ENCODE peak calls at places on chromosomes 7 and 10, in six cellular contexts. B is fibroblast of villous mesenchyme, P is ovary, R is astrocyte of the cerebellum, H is Peyer's patch, V is coronary artery. L is an unnamed sample.

GRCh38 chr7:150950496-150951180 is 27.5 kb downstream of the KCNH2 start:
- DNase-seq in B (no peak), P (peak), R (no peak), H (peak), V (no peak), L (no peak)

GRCh38 chr7:116356979-116357378 is 142.6 kb upstream of the CAV2 start:
- DNase-seq in H (no peak), V (no peak), R (no peak), B (peak), P (no peak), L (no peak)

GRCh38 chr7:34281260-34281659 is 375.9 kb downstream of the BMPER start:
- DNase-seq in H (no peak), B (no peak), V (no peak), P (no peak), R (no peak), L (no peak)

GRCh38 chr7:93245525-93246432 is 13.6 kb downstream of the VPS50 start:
- DNase-seq in B (peak), R (peak), H (no peak), P (no peak), V (no peak), L (no peak)

GRCh38 chr10:79103585-79103984 is 34.8 kb downstream of the ZMIZ1 start:
- DNase-seq in P (no peak), R (no peak), B (no peak), H (no peak), V (no peak), L (no peak)

GRCh38 chr10:3401491-3401938 is 228.9 kb upstream of the PITRM1 start:
- DNase-seq in B (peak), R (peak), H (no peak), P (no peak), V (no peak), L (no peak)

GRCh38 chr7:140541513-140542192 is 62.3 kb upstream of the MKRN1 start:
- DNase-seq in R (peak), H (peak), B (peak), P (peak), V (no peak), L (peak)

GRCh38 chr7:84274029-84274638 is 79.5 kb upstream of the SEMA3A start:
- DNase-seq in H (no peak), V (no peak), P (no peak), R (no peak), B (no peak), L (no peak)

GRCh38 chr10:98445200-98445812 is 1.4 kb downstream of the HPS1 start:
- DNase-seq in H (no peak), V (no peak), P (no peak), R (no peak), B (no peak), L (no peak)

GRCh38 chr10:75187961-75188426 is 22.6 kb upstream of the VDAC2 start:
- DNase-seq in P (no peak), H (peak), V (no peak), B (peak), R (peak), L (no peak)

GRCh38 chr7:154339169-154339568 is 287.0 kb downstream of the DPP6 start:
- DNase-seq in V (no peak), H (no peak), R (no peak), B (no peak), P (no peak), L (no peak)

GRCh38 chr10:19638173-19638872 is 177.9 kb upstream of the PLXDC2 start:
- DNase-seq in V (no peak), R (peak), B (peak), P (no peak), H (peak), L (peak)

GRCh38 chr10:114271014-114271778 is 32.1 kb downstream of the VWA2 start:
- DNase-seq in B (no peak), R (peak), H (peak), V (no peak), P (no peak), L (no peak)

GRCh38 chr10:113060221-113061053 is 110.4 kb downstream of the TCF7L2 start:
- DNase-seq in H (no peak), V (no peak), B (peak), P (no peak), R (no peak), L (no peak)

GRCh38 chr7:100971111-100972001 is 2.0 kb downstream of the MUC12 start:
- DNase-seq in P (no peak), B (no peak), H (no peak), V (no peak), R (no peak), L (no peak)

GRCh38 chr10:95260397-95260881 is 30.4 kb downstream of the PDLIM1 start:
- DNase-seq in H (no peak), R (peak), V (no peak), B (peak), P (no peak), L (peak)

GRCh38 chr10:45155784-45156183 is 155.1 kb downstream of the ZNF22 start:
- DNase-seq in B (no peak), P (no peak), H (no peak), R (no peak), V (no peak), L (no peak)

GRCh38 chr7:30815016-30815854 is 44.0 kb downstream of the MINDY4 start:
- DNase-seq in V (peak), R (no peak), H (no peak), P (no peak), B (no peak), L (no peak)

GRCh38 chr10:24277277-24277676 is 68.3 kb downstream of the KIAA1217 start:
- DNase-seq in P (no peak), B (no peak), R (no peak), H (no peak), V (no peak), L (no peak)

GRCh38 chr10:49280001-49280408 is 19.0 kb upstream of the C10orf71 start:
- DNase-seq in B (no peak), R (no peak), P (no peak), H (no peak), V (no peak), L (no peak)

GRCh38 chr7:47227762-47228177 is 354.1 kb downstream of the TNS3 start:
- DNase-seq in R (peak), B (peak), P (no peak), V (no peak), H (no peak), L (peak)

GRCh38 chr7:51101111-51101757 is 215.4 kb downstream of the COBL start:
- DNase-seq in H (no peak), V (no peak), P (no peak), R (no peak), B (no peak), L (no peak)

DNA sequence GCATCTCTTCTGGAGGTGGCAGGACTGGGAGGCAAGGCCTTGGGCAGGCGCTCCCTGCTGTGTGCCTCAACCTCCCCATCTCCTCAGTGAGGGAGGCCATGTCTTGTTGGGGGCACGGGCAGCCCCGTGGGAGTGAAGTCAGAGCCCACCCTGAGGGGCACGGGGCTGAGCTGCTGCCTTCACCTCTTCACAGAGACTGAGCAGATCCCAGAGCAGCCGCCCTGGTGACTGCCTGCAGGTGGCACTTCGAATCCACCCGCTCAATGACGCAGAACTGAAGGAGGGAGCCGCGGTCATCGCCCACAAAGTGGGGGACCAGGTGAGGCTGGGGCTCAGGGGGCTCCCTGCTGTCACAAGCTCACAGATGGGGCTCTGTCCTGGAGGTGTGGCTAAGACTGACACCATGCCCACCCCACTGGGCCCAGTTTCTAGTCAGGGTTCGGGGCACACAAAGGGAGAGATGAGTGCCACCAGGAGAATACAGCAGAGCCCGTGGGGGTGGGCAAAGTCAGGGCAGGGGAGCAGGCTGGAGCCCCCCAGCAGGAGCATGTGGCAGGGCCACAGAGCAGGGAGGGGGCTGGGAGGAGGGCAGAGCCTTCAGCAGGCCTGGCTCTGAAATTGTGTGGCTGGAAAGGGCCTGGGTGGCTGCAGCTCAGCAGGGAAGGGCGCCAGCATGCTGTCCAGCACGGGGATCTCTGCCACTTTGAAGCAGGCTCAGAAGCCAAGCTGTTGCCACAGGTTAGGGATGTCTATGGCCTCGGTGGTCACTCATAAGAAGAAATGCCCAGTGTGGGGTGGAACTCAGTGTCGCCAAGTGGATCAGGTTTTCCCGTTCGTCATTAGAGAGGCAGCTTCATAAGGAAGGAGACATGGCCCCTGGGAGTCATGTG is 18.8 kb upstream of the CHST12 start:
- DNase-seq in H (no peak), V (no peak), P (no peak), B (no peak), R (no peak), L (no peak)
- TF ChIP-seq CTCF in H (no peak), V (no peak), P (no peak), B (no peak), R (peak), L (peak)

GRCh38 chr7:18497800-18498199 is 2.3 kb downstream of the HDAC9 start:
- DNase-seq in V (no peak), P (no peak), H (no peak), B (no peak), R (no peak), L (no peak)

GRCh38 chr7:18496336-18496700 is 769 bp downstream of the HDAC9 start:
- DNase-seq in P (no peak), V (no peak), H (no peak), R (no peak), B (no peak), L (no peak)

GRCh38 chr7:18495412-18496335 is at the start of gene HDAC9:
- DNase-seq in R (peak), V (no peak), P (no peak), B (no peak), H (peak), L (peak)

GRCh38 chr7:18497082-18497481 is 1.5 kb downstream of the HDAC9 start:
- DNase-seq in P (no peak), H (no peak), R (no peak), B (no peak), V (no peak), L (no peak)

GRCh38 chr7:18494821-18495408 is 634 bp upstream of the HDAC9 start:
- DNase-seq in B (peak), V (no peak), H (no peak), P (no peak), R (no peak), L (no peak)
- H3K4me3 ChIP-seq in B (no peak), V (peak), H (peak), P (peak), R (peak), L (peak)

GRCh38 chr7:123355576-123356195 is 155.9 kb upstream of the SLC13A1 start:
- DNase-seq in R (peak), V (no peak), P (no peak), B (no peak), H (no peak), L (no peak)
- TF ChIP-seq CTCF in R (peak), V (no peak), P (no peak), B (no peak), H (no peak), L (peak)

DNA sequence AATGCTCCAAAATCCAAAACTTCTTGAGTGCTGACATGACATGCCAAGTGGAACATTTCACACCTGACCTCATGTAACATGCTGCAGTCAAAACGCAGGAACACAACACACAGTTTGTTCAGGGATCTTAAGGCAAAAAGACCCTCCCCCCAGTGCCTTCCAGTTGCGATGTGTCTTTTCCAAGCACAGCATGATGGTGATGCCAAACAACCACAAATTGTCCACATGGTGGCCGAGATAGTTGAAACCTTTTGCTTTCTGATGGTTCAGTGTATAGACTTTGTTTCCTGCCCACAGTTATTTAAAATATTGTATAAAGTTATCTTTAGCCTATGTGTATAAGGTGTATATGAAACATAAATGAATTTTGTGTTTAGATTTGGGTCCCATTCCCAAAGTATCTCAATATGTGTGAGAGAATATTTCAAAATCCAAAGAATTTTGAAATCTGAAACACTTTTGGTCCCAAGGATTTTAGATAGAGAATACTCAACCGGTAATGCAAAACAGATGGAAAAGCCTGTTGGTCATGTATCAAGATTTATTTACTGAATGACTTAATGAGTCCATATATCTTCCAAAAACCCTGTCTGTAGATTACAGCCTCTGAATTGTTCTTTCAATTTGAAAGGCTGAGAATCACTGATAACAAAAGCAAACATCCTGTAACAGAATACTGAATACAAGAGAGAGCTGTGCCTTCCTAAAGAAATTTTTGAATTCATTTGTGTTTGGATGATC is 93.4 kb upstream of the OIT3 start:
- DNase-seq in P (no peak), H (no peak), B (peak), V (no peak), R (no peak), L (no peak)
- H3K4me3 ChIP-seq in P (no peak), H (no peak), B (no peak), V (no peak), R (no peak), L (no peak)

GRCh38 chr7:126016722-126017121 is 1087.1 kb upstream of the POT1 start:
- DNase-seq in V (no peak), R (no peak), P (no peak), B (no peak), H (no peak), L (no peak)
- TF ChIP-seq CTCF in V (no peak), R (no peak), P (no peak), B (no peak), H (no peak), L (no peak)

GRCh38 chr7:139332960-139333359 is 8.2 kb upstream of the FMC1 start:
- DNase-seq in B (no peak), V (no peak), H (no peak), R (no peak), P (no peak), L (no peak)
- H3K4me3 ChIP-seq in B (no peak), V (no peak), H (no peak), R (no peak), P (no peak), L (no peak)

GRCh38 chr10:125159932-125160855 is at the start of gene CTBP2:
- DNase-seq in P (peak), H (peak), B (peak), R (no peak), V (peak), L (no peak)

GRCh38 chr10:125162181-125162906 is 2.0 kb upstream of the CTBP2 start:
- DNase-seq in H (peak), B (no peak), R (no peak), V (peak), P (peak), L (no peak)

GRCh38 chr10:125161570-125162139 is 1.3 kb upstream of the CTBP2 start:
- DNase-seq in B (no peak), V (no peak), R (no peak), H (peak), P (no peak), L (no peak)

GRCh38 chr10:125159486-125159931 is 854 bp downstream of the CTBP2 start:
- DNase-seq in H (peak), V (peak), P (peak), R (no peak), B (no peak), L (no peak)

DNA sequence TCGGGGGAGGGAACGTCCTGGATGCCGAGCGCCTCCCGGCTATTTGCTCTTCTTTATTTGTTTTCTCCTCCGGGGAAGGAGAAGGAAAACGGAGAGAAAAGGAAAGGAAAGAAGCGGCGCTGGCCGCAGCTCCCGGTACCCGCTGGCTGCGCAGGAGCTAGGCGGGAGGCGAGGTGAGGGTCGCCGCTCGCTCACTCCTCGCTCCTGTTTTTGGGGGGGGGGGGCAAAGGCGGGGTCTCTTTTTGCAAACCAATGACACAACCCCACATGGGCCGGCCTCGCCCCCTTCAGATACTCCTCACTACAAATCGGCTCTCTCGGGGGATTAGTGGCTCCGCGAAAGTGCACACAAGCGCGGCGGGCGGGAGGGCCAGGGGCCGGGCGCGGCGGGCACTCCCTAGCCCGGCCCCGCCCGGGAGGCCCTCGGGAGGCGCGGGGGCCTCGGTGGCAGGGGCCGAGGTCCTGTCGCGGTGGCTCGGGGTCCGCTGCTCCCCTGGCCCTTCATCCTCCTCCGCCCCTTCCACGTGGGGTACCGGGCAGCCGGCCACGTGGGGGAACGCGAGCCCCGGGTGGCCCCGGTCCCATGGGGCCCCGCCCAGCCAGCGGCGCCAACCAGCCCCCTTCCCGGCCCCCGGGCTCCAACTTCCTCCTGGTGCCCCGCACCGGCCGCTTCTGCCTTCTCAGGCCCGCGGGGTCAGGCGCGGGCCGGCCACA is 650 bp upstream of the CTBP2 start:
- DNase-seq in H (peak), R (peak), V (peak), B (peak), P (peak), L (no peak)
- TF ChIP-seq CTCF in H (no peak), R (no peak), V (no peak), B (no peak), P (peak), L (no peak)